ENCODE peak calls at places on chromosomes 16 and 17, in eight cellular contexts. G is ELF-1; Y is NCI-H1930; D is AG09309; K is endothelial cell; M is stimulated activated CD4-positive, alpha-beta T cell treated with anti-CD3 and anti-CD28 coated beads, Interleukin-15, amount 100 ng/mL, for 48 hours; H is HS-27A; T is ELR. V is an unnamed sample.

GRCh38 chr16:886802-887731 is 83.7 kb downstream of the LMF1 start:
- DNase-seq in Y (no peak), T (no peak), H (no peak), D (no peak), M (no peak), K (peak), G (peak), V (no peak)

GRCh38 chr16:88595101-88595500 is 24.9 kb downstream of the ZC3H18 start:
- DNase-seq in T (no peak), Y (no peak), M (no peak), K (no peak), D (no peak), G (no peak), H (no peak), V (no peak)

GRCh38 chr16:71201556-71201955 is 29.0 kb downstream of the HYDIN start:
- DNase-seq in D (no peak), M (no peak), T (no peak), H (no peak), G (no peak), Y (no peak), K (no peak), V (no peak)

GRCh38 chr16:86074651-86075487 is 175.9 kb downstream of the IRF8 start:
- DNase-seq in Y (no peak), T (peak), D (no peak), M (no peak), K (peak), G (peak), H (no peak), V (no peak)

GRCh38 chr17:1646199-1646875 is 805 bp upstream of the SCARF1 start:
- DNase-seq in M (no peak), T (no peak), H (no peak), K (no peak), D (no peak), G (no peak), Y (no peak), V (no peak)

GRCh38 chr17:64358261-64358788 is 32.3 kb downstream of the PECAM1 start:
- DNase-seq in H (no peak), G (no peak), T (no peak), Y (no peak), D (peak), K (no peak), M (no peak), V (no peak)

GRCh38 chr17:78991906-78992532 is 12.3 kb upstream of the LGALS3BP start:
- DNase-seq in K (no peak), T (no peak), D (no peak), Y (no peak), H (no peak), M (no peak), G (no peak), V (no peak)

GRCh38 chr16:24309222-24309905 is 53.2 kb downstream of the CACNG3 start:
- DNase-seq in T (peak), M (peak), G (no peak), H (peak), D (no peak), Y (no peak), K (no peak), V (no peak)

GRCh38 chr16:65808735-65809134 is 557.8 kb upstream of the CDH5 start:
- DNase-seq in M (no peak), G (no peak), Y (no peak), T (no peak), K (no peak), H (no peak), D (no peak), V (no peak)

GRCh38 chr17:55454906-55455474 is 33.4 kb upstream of the MMD start:
- DNase-seq in H (no peak), T (peak), Y (no peak), M (no peak), D (peak), G (no peak), K (no peak), V (peak)

GRCh38 chr17:76498886-76499667 is 2.1 kb downstream of the RHBDF2 start:
- DNase-seq in D (no peak), M (no peak), H (no peak), Y (no peak), K (no peak), G (no peak), T (peak), V (no peak)

GRCh38 chr17:40319651-40320550 is 10.9 kb downstream of the RARA start:
- DNase-seq in T (no peak), K (no peak), M (peak), G (no peak), H (no peak), D (no peak), Y (no peak), V (no peak)

GRCh38 chr16:12763517-12763916 is 40.2 kb downstream of the CPPED1 start:
- DNase-seq in Y (no peak), H (no peak), T (no peak), K (no peak), D (no peak), M (no peak), G (peak), V (no peak)

GRCh38 chr16:80596507-80597207 is 55.9 kb downstream of the DYNLRB2 start:
- DNase-seq in G (no peak), H (no peak), K (no peak), M (no peak), D (no peak), T (no peak), Y (no peak), V (no peak)